ENCODE peak calls at places on chromosome X, in seven cellular contexts. M is nucleus accumbens; U is RPMI7951; S is HT1080; L is GM20000; A is activated CD4-positive, alpha-beta T cell treated with anti-CD3 and anti-CD28 coated beads, Interleukin-2, amount 50 U/mL, for 4 hours; K is NCI-H524. N is an unnamed sample.

GRCh38 chrX:154490021-154490413 is 412 bp downstream of the SLC10A3 start:
- DNase-seq in U (peak; percentile 74), M (no peak), S (peak; percentile 55), A (no peak), L (peak; percentile 29), K (peak; percentile 24), N (peak; percentile 68)

GRCh38 chrX:134948333-134949241 is 42.2 kb upstream of the SMIM10 start:
- DNase-seq in L (no peak), S (peak; percentile 59), K (no peak), U (peak; percentile 72), A (no peak), M (no peak), N (peak; percentile 84)

GRCh38 chrX:134480061-134480460 is 20.1 kb downstream of the HPRT1 start:
- DNase-seq in U (no peak), M (no peak), A (no peak), S (no peak), L (no peak), K (no peak), N (peak; percentile 21)

GRCh38 chrX:31012509-31013025 is 59.3 kb downstream of the FTHL17 start:
- DNase-seq in U (no peak), A (no peak), K (no peak), S (no peak), M (no peak), L (no peak), N (no peak)

GRCh38 chrX:107574711-107575110 is 53.6 kb upstream of the PRPS1 start:
- DNase-seq in L (no peak), A (no peak), U (peak; percentile 72), K (no peak), S (peak; percentile 21), M (no peak), N (peak; percentile 67)

GRCh38 chrX:40784516-40785151 is 49.3 kb upstream of the MED14 start:
- DNase-seq in K (no peak), U (no peak), M (no peak), S (peak; percentile 27), A (no peak), L (no peak), N (no peak)

GRCh38 chrX:123311486-123311885 is 127.4 kb downstream of the GRIA3 start:
- DNase-seq in M (no peak), S (no peak), A (no peak), L (no peak), K (no peak), U (no peak), N (no peak)

GRCh38 chrX:74382613-74383012 is 38.7 kb upstream of the SLC16A2 start:
- DNase-seq in S (peak; percentile 74), A (peak; percentile 43), M (peak; percentile 26), K (peak; percentile 72), L (peak; percentile 49), U (peak; percentile 81), N (peak; percentile 88)

GRCh38 chrX:132216806-132217202 is 2.4 kb downstream of the RAP2C start:
- DNase-seq in A (peak; percentile 0), S (no peak), K (peak; percentile 55), U (peak; percentile 17), L (no peak), M (no peak), N (peak; percentile 31)

GRCh38 chrX:143669395-143669794 is 33.5 kb upstream of the SLITRK4 start:
- DNase-seq in L (no peak), U (peak; percentile 25), K (peak; percentile 55), M (no peak), A (no peak), S (peak; percentile 26), N (no peak)

GRCh38 chrX:37755073-37755472 is 24.8 kb upstream of the CYBB start:
- DNase-seq in A (no peak), L (peak; percentile 31), U (no peak), S (peak; percentile 2), K (no peak), M (no peak), N (no peak)

GRCh38 chrX:121569609-121570008 is 522.2 kb downstream of the GLUD2 start:
- DNase-seq in L (no peak), U (no peak), M (no peak), S (no peak), A (no peak), K (no peak), N (no peak)

GRCh38 chrX:56802921-56803848 is 74.1 kb downstream of the NBDY start:
- DNase-seq in U (peak; percentile 43), A (peak; percentile 56), K (no peak), S (no peak), L (no peak), M (peak; percentile 27), N (no peak)

GRCh38 chrX:17601816-17602215 is 135.5 kb upstream of the SCML1 start:
- DNase-seq in M (no peak), S (no peak), U (no peak), A (no peak), K (no peak), L (no peak), N (no peak)

GRCh38 chrX:107673933-107674479 is 45.7 kb downstream of the PRPS1 start:
- DNase-seq in M (no peak), S (peak; percentile 41), K (peak; percentile 39), U (peak; percentile 70), L (peak; percentile 69), A (peak; percentile 77), N (no peak)

GRCh38 chrX:129717902-129718301 is 20.9 kb upstream of the XPNPEP2 start:
- DNase-seq in L (no peak), A (no peak), M (peak; percentile 10), U (peak; percentile 64), S (peak; percentile 67), K (no peak), N (peak; percentile 51)

GRCh38 chrX:15680401-15680800 is 15.8 kb upstream of the CLTRN start:
- DNase-seq in M (no peak), K (no peak), U (peak; percentile 27), L (peak; percentile 4), A (no peak), S (peak; percentile 80), N (peak; percentile 54)

GRCh38 chrX:41001327-41001726 is 83.9 kb upstream of the USP9X start:
- DNase-seq in M (no peak), L (no peak), A (no peak), U (no peak), S (no peak), K (no peak), N (no peak)

GRCh38 chrX:45843518-45843917 is 642.8 kb upstream of the DIPK2B start:
- DNase-seq in M (no peak), K (peak; percentile 26), L (peak; percentile 15), S (no peak), U (peak; percentile 29), A (no peak), N (peak; percentile 26)

GRCh38 chrX:115583730-115584004 is 22.7 kb downstream of the PLS3 start:
- DNase-seq in K (no peak), U (no peak), S (no peak), M (no peak), A (no peak), L (no peak), N (no peak)

GRCh38 chrX:31136144-31136572 is 64.3 kb upstream of the FTHL17 start:
- DNase-seq in U (no peak), S (no peak), M (no peak), L (peak; percentile 37), A (no peak), K (no peak), N (no peak)

GRCh38 chrX:111040377-111041017 is 55.5 kb upstream of the PAK3 start:
- DNase-seq in K (no peak), A (no peak), S (peak; percentile 75), L (no peak), U (peak; percentile 37), M (no peak), N (peak; percentile 10)

GRCh38 chrX:11888421-11888820 is 130.4 kb downstream of the MSL3 start:
- DNase-seq in M (no peak), U (no peak), K (no peak), A (no peak), S (no peak), L (no peak), N (no peak)

GRCh38 chrX:15170927-15171326 is 99.0 kb downstream of the ASB9 start:
- DNase-seq in L (no peak), K (no peak), U (peak; percentile 79), S (peak; percentile 81), A (no peak), M (no peak), N (peak; percentile 25)

GRCh38 chrX:143536176-143536575 is 18.9 kb upstream of the SPANXN3 start:
- DNase-seq in L (no peak), U (no peak), M (peak; percentile 0), S (no peak), A (no peak), K (peak; percentile 36), N (no peak)

GRCh38 chrX:119181491-119181890 is 53.9 kb upstream of the KIAA1210 start:
- DNase-seq in A (no peak), S (peak; percentile 14), M (no peak), L (no peak), K (peak; percentile 37), U (peak; percentile 4), N (peak; percentile 1)

GRCh38 chrX:40094041-40094899 is 3.5 kb downstream of the BCOR start:
- DNase-seq in S (no peak), L (no peak), K (peak; percentile 64), U (peak; percentile 68), A (no peak), M (peak; percentile 32), N (peak; percentile 58)

GRCh38 chrX:101619336-101619735 is 1.5 kb upstream of the ARMCX6 start:
- DNase-seq in S (peak; percentile 21), K (peak; percentile 74), A (no peak), L (no peak), U (peak; percentile 17), M (no peak), N (peak; percentile 4)

GRCh38 chrX:1071351-1071750 is 141.1 kb downstream of the CRLF2 start:
- DNase-seq in K (no peak), M (no peak), U (no peak), A (no peak), L (no peak), S (no peak), N (no peak)

GRCh38 chrX:42098897-42099296 is 175.5 kb upstream of the CASK start:
- DNase-seq in S (no peak), K (peak; percentile 27), L (no peak), U (no peak), A (no peak), M (no peak), N (no peak)

GRCh38 chrX:35622021-35622420 is 176.1 kb upstream of the MAGEB16 start:
- DNase-seq in A (no peak), M (no peak), L (no peak), K (no peak), U (peak; percentile 0), S (no peak), N (no peak)

GRCh38 chrX:30308263-30309138 is 689 bp downstream of the NR0B1 start:
- DNase-seq in K (peak; percentile 82), S (no peak), U (peak; percentile 27), M (no peak), A (no peak), L (peak; percentile 11), N (no peak)

GRCh38 chrX:153767674-153768055 is 3.6 kb downstream of the PLXNB3 start:
- DNase-seq in M (no peak), K (no peak), L (peak; percentile 4), A (no peak), U (no peak), S (no peak), N (no peak)